ENCODE peak calls at places on chromosomes 5 and 9, in four cellular contexts. Y is H7, P is KG1, V is upper lobe of right lung. O is an unnamed sample.

GRCh38 chr9:77714077-77714549 is 66.0 kb upstream of the GNA14 start:
- DNase-seq in P (no peak), V (no peak), Y (no peak), O (peak; percentile 29)

GRCh38 chr9:1495684-1496083 is 445.5 kb downstream of the DMRT2 start:
- DNase-seq in Y (no peak), P (no peak), V (no peak), O (no peak)

GRCh38 chr5:133552925-133553525 is 59.3 kb downstream of the FSTL4 start:
- DNase-seq in P (no peak), Y (peak; percentile 73), V (peak; percentile 72), O (peak; percentile 51)

GRCh38 chr9:34123682-34124081 is 2.8 kb downstream of the DCAF12 start:
- DNase-seq in Y (no peak), P (peak; percentile 82), V (no peak), O (peak; percentile 7)

GRCh38 chr5:38316544-38317224 is 58.3 kb downstream of the EGFLAM start:
- DNase-seq in Y (no peak), P (no peak), V (no peak), O (no peak)

GRCh38 chr9:135607401-135608293 is 31.7 kb downstream of the GLT6D1 start:
- DNase-seq in P (no peak), Y (peak; percentile 34), V (peak; percentile 54), O (no peak)

GRCh38 chr5:74530316-74530917 is 110.1 kb downstream of the ENC1 start:
- DNase-seq in Y (no peak), V (no peak), P (no peak), O (no peak)

GRCh38 chr9:75087279-75087823 is 604 bp downstream of the NMRK1 start:
- DNase-seq in Y (peak; percentile 33), V (no peak), P (peak; percentile 51), O (peak; percentile 56)

GRCh38 chr5:151678713-151679112 is 8.0 kb downstream of the SPARC start:
- DNase-seq in V (no peak), P (no peak), Y (no peak), O (peak; percentile 7)

GRCh38 chr9:71353723-71354122 is 232.3 kb upstream of the TRPM3 start:
- DNase-seq in P (no peak), V (no peak), Y (no peak), O (peak; percentile 23)

GRCh38 chr9:35935755-35936509 is 22.0 kb downstream of the OR2S2 start:
- DNase-seq in Y (no peak), P (no peak), V (no peak), O (peak; percentile 92)

GRCh38 chr5:174413520-174414314 is 310.7 kb upstream of the MSX2 start:
- DNase-seq in P (no peak), Y (no peak), V (no peak), O (peak; percentile 50)

GRCh38 chr5:172245823-172246222 is 37.7 kb downstream of the UBTD2 start:
- DNase-seq in P (no peak), V (no peak), Y (no peak), O (no peak)

O was measured in astrocyte of the hippocampus.